ENCODE peak calls at places on chromosome 4, in four cellular contexts. Y is HepG2, V is K562, X is SK-N-SH. E is an unnamed sample.
A peak's percentile ranks its signal among the peaks of the same experiment; 100 is the strongest.

GRCh38 chr4:153612878-153613277 is 71.2 kb upstream of the TLR2 start:
- DNase-seq in X (no peak), V (no peak), Y (no peak), E (no peak)

GRCh38 chr4:157020882-157021281 is 49.3 kb upstream of the PDGFC start:
- DNase-seq in Y (no peak), X (no peak), V (no peak), E (no peak)

GRCh38 chr4:92104506-92104905 is 199.3 kb upstream of the GRID2 start:
- DNase-seq in X (no peak), V (no peak), Y (no peak), E (no peak)

GRCh38 chr4:8128096-8128856 is 30.3 kb downstream of the ABLIM2 start:
- DNase-seq in Y (peak; percentile 10), V (no peak), X (peak; percentile 67), E (no peak)

GRCh38 chr4:152172146-152172545 is 363.7 kb downstream of the FBXW7 start:
- DNase-seq in X (no peak), V (no peak), Y (no peak), E (no peak)

GRCh38 chr4:157980158-157980557 is 192.7 kb downstream of the GASK1B start:
- DNase-seq in Y (no peak), X (no peak), V (no peak), E (no peak)

GRCh38 chr4:75849459-75849858 is 52.8 kb downstream of the PPEF2 start:
- DNase-seq in Y (no peak), V (no peak), X (no peak), E (no peak)

GRCh38 chr4:33924239-33924638 is 2320.1 kb downstream of the ARAP2 start:
- DNase-seq in Y (no peak), X (no peak), V (no peak), E (peak; percentile 82)

GRCh38 chr4:153223935-153224334 is 19.7 kb downstream of the TRIM2 start:
- DNase-seq in V (no peak), Y (no peak), X (no peak), E (no peak)

GRCh38 chr4:170089274-170089742 is 448 bp downstream of the AADAT start:
- DNase-seq in V (no peak), Y (peak; percentile 34), X (peak; percentile 64), E (no peak)

GRCh38 chr4:75513529-75514130 is 573 bp downstream of the RCHY1 start:
- DNase-seq in X (no peak), Y (no peak), V (no peak), E (no peak)

GRCh38 chr4:184851200-184851541 is 25.4 kb upstream of the ACSL1 start:
- DNase-seq in Y (no peak), V (no peak), X (no peak), E (no peak)

GRCh38 chr4:24778427-24779225 is 16.7 kb upstream of the SOD3 start:
- DNase-seq in V (no peak), X (no peak), Y (no peak), E (no peak)

GRCh38 chr4:74527049-74527448 is 82.1 kb downstream of the AREG start:
- DNase-seq in Y (no peak), X (no peak), V (no peak), E (no peak)

GRCh38 chr4:80340036-80340435 is 4.5 kb downstream of the CFAP299 start:
- DNase-seq in X (no peak), Y (no peak), V (no peak), E (no peak)

GRCh38 chr4:123244233-123244632 is 152.4 kb upstream of the SPRY1 start:
- DNase-seq in Y (no peak), X (no peak), V (no peak), E (no peak)

GRCh38 chr4:177441803-177442622 is at the start of gene AGA:
- DNase-seq in X (peak; percentile 96), V (peak; percentile 93), Y (peak; percentile 87), E (peak; percentile 86)

GRCh38 chr4:68163754-68164153 is 34.1 kb upstream of the TMPRSS11F start:
- DNase-seq in V (no peak), Y (no peak), X (no peak), E (no peak)

GRCh38 chr4:6270691-6271121 is 1.1 kb downstream of the WFS1 start:
- DNase-seq in Y (no peak), V (no peak), X (no peak), E (no peak)

GRCh38 chr4:20043992-20044391 is 207.7 kb upstream of the SLIT2 start:
- DNase-seq in Y (no peak), V (no peak), X (no peak), E (no peak)

GRCh38 chr4:102299302-102299701 is 46.0 kb downstream of the SLC39A8 start:
- DNase-seq in X (no peak), V (no peak), Y (no peak), E (no peak)

GRCh38 chr4:14831447-14831846 is 170.8 kb upstream of the CPEB2 start:
- DNase-seq in V (no peak), Y (no peak), X (no peak), E (no peak)

GRCh38 chr4:139167774-139168444 is 9.1 kb downstream of the ELF2 start:
- DNase-seq in V (no peak), Y (peak; percentile 62), X (peak; percentile 48), E (peak; percentile 35)

GRCh38 chr4:147481577-147482109 is 746 bp downstream of the EDNRA start:
- DNase-seq in X (no peak), Y (no peak), V (no peak), E (no peak)

GRCh38 chr4:169270156-169270809 is 473 bp downstream of the SH3RF1 start:
- DNase-seq in Y (no peak), V (peak; percentile 28), X (peak; percentile 87), E (no peak)

GRCh38 chr4:14130551-14130950 is 503.0 kb upstream of the BOD1L1 start:
- DNase-seq in X (no peak), V (no peak), Y (no peak), E (no peak)

GRCh38 chr4:188053302-188053701 is 56.1 kb downstream of the TRIML2 start:
- DNase-seq in X (no peak), V (no peak), Y (no peak), E (no peak)

GRCh38 chr4:3387943-3388348 is 53.8 kb upstream of the HGFAC start:
- DNase-seq in X (peak; percentile 44), V (no peak), Y (no peak), E (no peak)

GRCh38 chr4:165715989-165716388 is 157.0 kb upstream of the TLL1 start:
- DNase-seq in X (no peak), Y (no peak), V (no peak), E (no peak)

GRCh38 chr4:153426207-153426886 is 39.8 kb upstream of the TMEM131L start:
- DNase-seq in V (no peak), Y (no peak), X (no peak), E (no peak)

GRCh38 chr4:4770610-4771009 is 88.9 kb upstream of the MSX1 start:
- DNase-seq in V (no peak), X (no peak), Y (no peak), E (no peak)

GRCh38 chr4:104394409-104394813 is 100.3 kb downstream of the CXXC4 start:
- DNase-seq in X (peak; percentile 10), V (no peak), Y (no peak), E (no peak)

GRCh38 chr4:6041794-6042193 is 23.6 kb upstream of the C4orf50 start:
- DNase-seq in Y (no peak), V (no peak), X (no peak), E (no peak)

GRCh38 chr4:8612646-8613045 is 20.1 kb downstream of the CPZ start:
- DNase-seq in V (no peak), Y (no peak), X (no peak), E (no peak)

GRCh38 chr4:4200624-4201023 is 26.1 kb downstream of the OTOP1 start:
- DNase-seq in Y (no peak), V (no peak), X (no peak), E (no peak)

GRCh38 chr4:56803473-56803872 is 18.0 kb downstream of the SPINK2 start:
- DNase-seq in Y (no peak), V (no peak), X (no peak), E (no peak)

GRCh38 chr4:67881226-67881625 is 2.6 kb downstream of the TMPRSS11D start:
- DNase-seq in Y (no peak), X (no peak), V (no peak), E (no peak)

DNA sequence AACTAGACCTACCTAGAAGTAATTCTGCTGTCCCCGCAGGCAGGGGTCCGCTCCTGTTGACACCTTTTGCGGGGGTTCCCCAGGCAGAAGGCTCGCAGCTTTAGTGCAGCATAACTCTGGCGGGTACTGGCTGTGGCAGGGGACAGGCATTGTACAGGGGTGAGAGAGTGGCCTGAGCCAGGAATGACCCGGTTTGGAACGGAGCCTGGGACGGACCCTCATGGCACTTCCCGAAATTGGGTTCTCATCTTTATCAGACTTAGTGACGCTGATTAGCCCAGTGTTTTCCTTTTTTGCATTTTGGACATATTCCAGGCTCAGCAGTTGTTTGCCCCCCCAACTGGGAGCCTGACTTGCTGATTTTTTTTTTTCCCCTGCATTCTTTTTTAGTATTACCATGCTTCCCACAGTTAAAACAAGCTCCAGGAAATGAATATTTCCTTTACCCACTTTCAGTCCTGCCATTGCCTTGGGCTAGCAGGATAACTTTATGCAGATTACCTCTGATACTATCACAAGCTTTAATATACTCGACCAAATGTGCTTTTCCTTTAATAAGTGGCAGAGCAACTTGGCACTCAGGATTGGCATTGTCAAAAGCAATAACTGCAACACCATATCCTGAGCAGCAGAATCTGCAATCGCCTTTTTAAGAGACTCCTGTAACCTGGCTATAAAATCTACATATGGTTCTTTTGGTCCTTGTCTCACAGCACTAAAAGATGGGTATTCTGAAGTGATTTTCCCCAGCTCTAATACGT is 55.9 kb upstream of the WDR1 start:
- DNase-seq in V (no peak), X (no peak), Y (no peak), E (no peak)
- TF ChIP-seq ELF1 in V (no peak), X (no peak), Y (no peak), E (no peak)

GRCh38 chr4:140635606-140636005 is 66.8 kb upstream of the UCP1 start:
- DNase-seq in V (no peak), X (no peak), Y (peak; percentile 77), E (peak; percentile 16)
- TF ChIP-seq ELF1 in V (no peak), X (no peak), Y (no peak), E (no peak)

GRCh38 chr4:159158989-159159388 is 56.1 kb downstream of the RAPGEF2 start:
- DNase-seq in X (no peak), Y (no peak), V (no peak), E (no peak)

GRCh38 chr4:159159611-159160010 is 56.7 kb downstream of the RAPGEF2 start:
- DNase-seq in X (no peak), Y (no peak), V (no peak), E (no peak)

GRCh38 chr4:159162576-159162975 is 59.7 kb downstream of the RAPGEF2 start:
- DNase-seq in V (no peak), X (no peak), Y (no peak), E (no peak)

GRCh38 chr4:159158083-159158617 is 55.3 kb downstream of the RAPGEF2 start:
- DNase-seq in Y (no peak), X (no peak), V (no peak), E (no peak)

GRCh38 chr4:159160242-159160641 is 57.4 kb downstream of the RAPGEF2 start:
- DNase-seq in X (peak; percentile 58), Y (no peak), V (no peak), E (no peak)
- TF ChIP-seq ELF1 in X (no peak), Y (no peak), V (no peak), E (no peak)

DNA sequence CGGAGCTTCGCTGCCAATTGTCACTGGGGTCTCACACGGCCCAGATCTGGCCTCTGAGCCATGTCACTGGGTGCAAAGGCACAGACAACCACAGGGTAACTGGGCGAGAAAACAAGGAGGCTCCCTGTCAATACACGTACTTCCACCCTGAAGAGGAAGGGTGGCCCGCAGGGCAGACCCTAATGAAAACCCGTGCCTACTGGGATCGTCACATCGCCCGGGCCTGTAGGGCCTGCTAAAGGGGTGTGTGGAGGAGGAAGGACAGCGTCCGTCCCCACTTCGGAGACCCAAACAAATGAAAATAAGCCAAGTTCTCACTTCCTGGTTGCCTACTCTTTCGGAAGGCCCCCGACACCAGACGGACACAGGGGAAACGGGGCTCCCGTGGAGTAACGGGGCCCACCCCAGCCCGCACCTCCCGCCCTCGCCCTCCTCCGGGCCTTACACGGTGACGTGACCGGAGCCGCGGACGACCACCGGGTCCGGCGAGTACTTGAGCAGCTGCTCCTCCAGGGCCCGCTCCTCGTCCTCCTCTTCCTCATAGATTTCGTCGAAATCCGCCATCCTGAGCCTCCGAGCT is 578 bp downstream of the CHIC2 start:
- DNase-seq in Y (peak; percentile 24), V (peak; percentile 27), X (peak; percentile 47), E (no peak)
- TF ChIP-seq ELF1 in Y (no peak), V (no peak), X (peak; percentile 6), E (no peak)